ENCODE peak calls at places on chromosomes 16 and 17, in nine cellular contexts. V is NCI-H345, G is B cell, D is NCI-H187 treated with DMSO at 0.1 percent for 48 hours, Q is H9, C is caudate nucleus, K is NCI-H146, M is upper lobe of right lung, N is amniotic stem cell. S is an unnamed sample.

GRCh38 chr17:27376637-27377547 is 79.4 kb upstream of the KSR1 start:
- DNase-seq in D (no peak), K (no peak), Q (no peak), V (no peak), M (no peak), C (no peak), G (no peak), N (no peak), S (no peak)

GRCh38 chr16:84909686-84910085 is 89.9 kb downstream of the CRISPLD2 start:
- DNase-seq in C (no peak), V (no peak), K (no peak), G (no peak), D (no peak), N (no peak), M (no peak), Q (no peak), S (no peak)

GRCh38 chr16:66677179-66677578 is 19.4 kb downstream of the CMTM4 start:
- DNase-seq in V (no peak), G (no peak), K (no peak), N (no peak), C (no peak), M (no peak), Q (no peak), D (no peak), S (no peak)

GRCh38 chr16:87931504-87931903 is 4.8 kb downstream of the CA5A start:
- DNase-seq in G (no peak), Q (no peak), C (no peak), N (no peak), D (no peak), K (peak; percentile 75), V (peak; percentile 68), M (no peak), S (no peak)

GRCh38 chr16:85984947-85985451 is 86.0 kb downstream of the IRF8 start:
- DNase-seq in G (peak; percentile 55), V (no peak), Q (no peak), D (no peak), C (no peak), M (no peak), K (no peak), N (no peak), S (no peak)

GRCh38 chr16:3530371-3530914 is 29.6 kb downstream of the CLUAP1 start:
- DNase-seq in N (no peak), D (no peak), V (no peak), K (no peak), G (no peak), Q (no peak), M (peak; percentile 46), C (no peak), S (no peak)

GRCh38 chr16:3021449-3022207 is 1.5 kb downstream of the TNFRSF12A start:
- DNase-seq in M (peak; percentile 93), D (no peak), N (peak; percentile 83), C (peak; percentile 22), V (peak; percentile 70), K (peak; percentile 65), Q (peak; percentile 80), G (peak; percentile 88), S (peak; percentile 71)

GRCh38 chr17:48878920-48879898 is 13.4 kb upstream of the ATP5MC1 start:
- DNase-seq in D (peak; percentile 44), Q (peak; percentile 81), C (peak; percentile 6), M (no peak), V (peak; percentile 75), G (peak; percentile 78), K (peak; percentile 56), N (peak; percentile 17), S (peak; percentile 89)

GRCh38 chr17:4086041-4086483 is 56.8 kb downstream of the ZZEF1 start:
- DNase-seq in K (no peak), M (no peak), D (no peak), N (no peak), V (no peak), Q (no peak), G (no peak), C (no peak), S (no peak)

GRCh38 chr16:81831722-81832126 is 52.6 kb downstream of the PLCG2 start:
- DNase-seq in V (no peak), Q (peak; percentile 51), G (peak; percentile 70), C (no peak), D (no peak), K (no peak), N (no peak), M (peak; percentile 84), S (no peak)

GRCh38 chr16:74437-75318 is 2.2 kb upstream of the RHBDF1 start:
- DNase-seq in D (no peak), V (no peak), C (no peak), M (no peak), N (no peak), G (no peak), Q (peak; percentile 66), K (no peak), S (no peak)

GRCh38 chr16:26019885-26020284 is 328.1 kb downstream of the HS3ST4 start:
- DNase-seq in M (no peak), G (no peak), N (no peak), D (peak; percentile 50), C (no peak), V (no peak), Q (no peak), K (no peak), S (no peak)

GRCh38 chr16:58413359-58413758 is 21.1 kb downstream of the GINS3 start:
- DNase-seq in G (no peak), V (no peak), N (no peak), Q (no peak), M (no peak), K (no peak), D (no peak), C (no peak), S (no peak)

GRCh38 chr16:53053967-53054669 is 673 bp upstream of the CHD9 start:
- DNase-seq in C (no peak), G (peak; percentile 45), Q (no peak), N (no peak), M (peak; percentile 70), V (no peak), K (no peak), D (no peak), S (no peak)

GRCh38 chr17:50396261-50397110 is 837 bp downstream of the LRRC59 start:
- DNase-seq in K (peak; percentile 46), V (peak; percentile 31), C (peak; percentile 3), D (no peak), M (peak; percentile 76), Q (no peak), N (peak; percentile 14), G (no peak), S (no peak)

GRCh38 chr16:27273330-27273669 is 4.7 kb upstream of the NSMCE1 start:
- DNase-seq in G (no peak), C (no peak), K (no peak), Q (no peak), V (no peak), M (no peak), D (no peak), N (no peak), S (no peak)

GRCh38 chr16:65409505-65409904 is 287.6 kb upstream of the CDH11 start:
- DNase-seq in M (no peak), G (no peak), C (no peak), K (no peak), V (no peak), Q (no peak), N (no peak), D (no peak), S (no peak)

GRCh38 chr16:48075398-48075797 is 80.4 kb downstream of the ABCC12 start:
- DNase-seq in Q (no peak), M (no peak), N (peak; percentile 19), G (no peak), D (no peak), K (no peak), C (no peak), V (no peak), S (no peak)

GRCh38 chr17:78438694-78439325 is 60.4 kb downstream of the PGS1 start:
- DNase-seq in K (no peak), Q (no peak), V (no peak), D (no peak), M (no peak), N (no peak), G (no peak), C (no peak), S (no peak)

GRCh38 chr17:41418116-41418860 is 6.1 kb downstream of the KRT37 start:
- DNase-seq in Q (no peak), G (no peak), D (no peak), C (no peak), V (no peak), N (no peak), K (no peak), M (no peak), S (no peak)

GRCh38 chr16:78768723-78769122 is 669.3 kb downstream of the WWOX start:
- DNase-seq in C (no peak), G (no peak), K (no peak), V (no peak), M (no peak), Q (no peak), N (no peak), D (no peak), S (no peak)

GRCh38 chr17:48617515-48618365 is 2.6 kb upstream of the HOXB8 start:
- DNase-seq in N (no peak), V (no peak), D (no peak), G (no peak), Q (no peak), K (peak; percentile 43), M (no peak), C (no peak), S (no peak)

GRCh38 chr16:49592507-49593422 is 219.2 kb downstream of the C16orf78 start:
- DNase-seq in C (no peak), V (no peak), D (no peak), N (no peak), K (peak; percentile 65), M (no peak), G (peak; percentile 67), Q (peak; percentile 72), S (no peak)

GRCh38 chr17:16106161-16106891 is 106.7 kb downstream of the TTC19 start:
- DNase-seq in Q (no peak), G (no peak), C (no peak), D (no peak), M (no peak), V (peak; percentile 2), K (peak; percentile 14), N (no peak), S (peak; percentile 60)

GRCh38 chr17:58813712-58814111 is 58.1 kb downstream of the PPM1E start:
- DNase-seq in C (no peak), K (no peak), D (no peak), M (no peak), N (no peak), V (no peak), G (no peak), Q (no peak), S (no peak)

GRCh38 chr17:21452377-21453143 is 76.4 kb downstream of the KCNJ12 start:
- DNase-seq in K (no peak), D (no peak), C (peak; percentile 54), G (no peak), Q (peak; percentile 80), N (peak; percentile 48), V (no peak), M (peak; percentile 75), S (no peak)

GRCh38 chr17:55895112-55895759 is 144.4 kb downstream of the PCTP start:
- DNase-seq in M (no peak), K (no peak), Q (no peak), D (no peak), C (no peak), N (no peak), V (no peak), G (no peak), S (no peak)